ENCODE peak calls at places on chromosome 9, in five cellular contexts. I is activated T-cell treated with anti-CD3 and anti-CD28 coated beads for 1 hour, N is brain microvascular endothelial cell, Z is T-helper 1 cell, O is NAMALWA. U is an unnamed sample.
A peak's percentile ranks its signal among the peaks of the same experiment; 100 is the strongest.

GRCh38 chr9:109122726-109123621 is 3.2 kb upstream of the TMEM245 start:
- DNase-seq in I (no peak), N (no peak), Z (no peak), O (no peak), U (no peak)

GRCh38 chr9:75624984-75625383 is 265.5 kb upstream of the PCSK5 start:
- DNase-seq in I (no peak), N (no peak), Z (no peak), O (no peak), U (no peak)

GRCh38 chr9:20552874-20553624 is 69.2 kb downstream of the MLLT3 start:
- DNase-seq in I (no peak), N (no peak), Z (no peak), O (peak; percentile 27), U (no peak)

GRCh38 chr9:14366071-14366470 is 52.1 kb upstream of the NFIB start:
- DNase-seq in I (no peak), N (peak; percentile 70), Z (no peak), O (no peak), U (peak; percentile 86)

GRCh38 chr9:98251554-98251953 is 3.9 kb downstream of the TBC1D2 start:
- DNase-seq in I (no peak), N (peak; percentile 74), Z (no peak), O (no peak), U (no peak)

GRCh38 chr9:17772223-17772622 is 193.4 kb downstream of the SH3GL2 start:
- DNase-seq in I (no peak), N (no peak), Z (no peak), O (no peak), U (no peak)

GRCh38 chr9:88978034-88978433 is 13.2 kb upstream of the S1PR3 start:
- DNase-seq in I (no peak), N (no peak), Z (no peak), O (no peak), U (no peak)

GRCh38 chr9:126989847-126990821 is 75.6 kb downstream of the RALGPS1 start:
- DNase-seq in I (no peak), N (no peak), Z (no peak), O (no peak), U (no peak)

GRCh38 chr9:98908897-98909634 is 34.6 kb upstream of the COL15A1 start:
- DNase-seq in I (no peak), N (peak; percentile 60), Z (no peak), O (no peak), U (no peak)

GRCh38 chr9:42852133-42852532 is 668.7 kb downstream of the SPATA31A6 start:
- DNase-seq in I (no peak), N (no peak), Z (peak; percentile 16), O (peak; percentile 51), U (no peak)

GRCh38 chr9:42388146-42388690 is 204.8 kb downstream of the SPATA31A6 start:
- DNase-seq in I (no peak), N (no peak), Z (no peak), O (no peak), U (no peak)

GRCh38 chr9:85432599-85432998 is 309.2 kb downstream of the AGTPBP1 start:
- DNase-seq in I (no peak), N (no peak), Z (no peak), O (no peak), U (no peak)

GRCh38 chr9:9061599-9061998 is 1262.0 kb upstream of the DMAC1 start:
- DNase-seq in I (no peak), N (no peak), Z (no peak), O (no peak), U (no peak)

GRCh38 chr9:129459550-129460322 is 161.2 kb downstream of the C9orf50 start:
- DNase-seq in I (no peak), N (no peak), Z (no peak), O (peak; percentile 54), U (peak; percentile 73)

GRCh38 chr9:18296702-18297531 is 177.0 kb upstream of the ADAMTSL1 start:
- DNase-seq in I (no peak), N (no peak), Z (no peak), O (no peak), U (no peak)

GRCh38 chr9:21615446-21615845 is 133.3 kb upstream of the IFNE start:
- DNase-seq in I (no peak), N (no peak), Z (no peak), O (no peak), U (no peak)

GRCh38 chr9:135978650-135979461 is 17.7 kb upstream of the UBAC1 start:
- DNase-seq in I (peak; percentile 48), N (no peak), Z (peak; percentile 33), O (no peak), U (no peak)

GRCh38 chr9:136484153-136485048 is 1.6 kb upstream of the SEC16A start:
- DNase-seq in I (no peak), N (no peak), Z (no peak), O (no peak), U (no peak)

GRCh38 chr9:71822455-71822854 is 54.1 kb upstream of the CEMIP2 start:
- DNase-seq in I (no peak), N (no peak), Z (no peak), O (no peak), U (no peak)

U was measured in ascending aorta.